ENCODE peak calls at places on chromosomes 7 and 10, in four cellular contexts. K is cardiac muscle cell, W is mammary epithelial cell, A is AG04450. O is an unnamed sample.

GRCh38 chr7:95682913-95683312 is 86.6 kb upstream of the PDK4 start:
- DNase-seq in K (no peak), W (no peak), A (no peak), O (no peak)

GRCh38 chr10:119737827-119738226 is 12.0 kb downstream of the INPP5F start:
- DNase-seq in K (peak), W (peak), A (peak), O (peak)

GRCh38 chr7:152342796-152343195 is 93.0 kb downstream of the KMT2C start:
- DNase-seq in K (no peak), W (no peak), A (no peak), O (no peak)

GRCh38 chr7:41885078-41885477 is 182.2 kb upstream of the INHBA start:
- DNase-seq in K (peak), W (peak), A (no peak), O (no peak)

GRCh38 chr7:92266415-92267241 is 20.9 kb downstream of the ANKIB1 start:
- DNase-seq in K (no peak), W (peak), A (no peak), O (no peak)

GRCh38 chr10:78299861-78300453 is 266.3 kb downstream of the RPS24 start:
- DNase-seq in K (no peak), W (no peak), A (no peak), O (no peak)

GRCh38 chr7:94654764-94655561 is 970 bp downstream of the SGCE start:
- DNase-seq in K (peak), W (peak), A (no peak), O (no peak)

GRCh38 chr7:1289681-1290261 is 57.1 kb downstream of the UNCX start:
- DNase-seq in K (no peak), W (no peak), A (no peak), O (no peak)

GRCh38 chr10:127911218-127911866 is 4.4 kb downstream of the PTPRE start:
- DNase-seq in K (no peak), W (no peak), A (no peak), O (no peak)

GRCh38 chr10:13390604-13391522 is 42.8 kb upstream of the SEPHS1 start:
- DNase-seq in K (peak), W (no peak), A (no peak), O (no peak)

GRCh38 chr7:116997972-116998371 is 44.7 kb downstream of the ST7 start:
- DNase-seq in K (no peak), W (no peak), A (no peak), O (no peak)

GRCh38 chr10:60948871-60949270 is 4.9 kb upstream of the RHOBTB1 start:
- DNase-seq in K (no peak), W (no peak), A (no peak), O (no peak)

GRCh38 chr10:65861249-65861648 is 1064.6 kb upstream of the LRRTM3 start:
- DNase-seq in K (no peak), W (peak), A (no peak), O (no peak)

GRCh38 chr7:1516586-1517251 is 12.5 kb upstream of the INTS1 start:
- DNase-seq in K (no peak), W (no peak), A (no peak), O (no peak)

GRCh38 chr7:103031781-103032180 is 42.8 kb downstream of the FBXL13 start:
- DNase-seq in K (no peak), W (no peak), A (no peak), O (no peak)

GRCh38 chr7:30684351-30684750 is 2.1 kb upstream of the CRHR2 start:
- DNase-seq in K (no peak), W (no peak), A (no peak), O (no peak)

GRCh38 chr10:128438417-128439063 is 312.3 kb upstream of the MKI67 start:
- DNase-seq in K (no peak), W (no peak), A (no peak), O (no peak)

GRCh38 chr7:150738092-150739044 is 1.1 kb downstream of the GIMAP5 start:
- DNase-seq in K (no peak), W (peak), A (no peak), O (no peak)
- H3K4me3 ChIP-seq in K (no peak), W (no peak), A (no peak), O (no peak)

DNA sequence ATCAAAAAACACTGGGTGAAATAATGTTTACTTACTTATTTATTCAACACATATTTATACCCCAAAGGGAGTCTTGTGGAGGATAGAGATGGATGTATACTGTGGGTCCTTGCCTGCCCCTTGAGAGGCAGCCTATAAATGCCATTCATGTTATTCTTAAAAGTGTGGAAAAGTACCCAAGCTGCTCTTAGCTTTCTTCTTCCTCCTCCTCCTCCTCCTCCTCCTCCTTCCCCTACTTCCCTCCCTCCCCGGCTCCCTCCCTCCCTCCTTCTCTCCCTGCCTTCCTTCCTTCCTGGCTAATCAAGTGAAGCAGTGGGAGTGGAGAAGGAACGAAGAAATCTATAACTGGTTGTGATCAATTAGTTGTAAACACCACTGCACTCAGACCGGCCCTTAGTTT is 21.2 kb upstream of the IGF2BP3 start:
- DNase-seq in K (peak), W (no peak), A (no peak), O (no peak)
- H3K4me3 ChIP-seq in K (no peak), W (no peak), A (no peak), O (no peak)

GRCh38 chr7:23530355-23530754 is 1.4 kb downstream of the TRA2A start:
- DNase-seq in K (peak), W (peak), A (no peak), O (no peak)

GRCh38 chr7:23533160-23533559 is 1.4 kb upstream of the TRA2A start:
- DNase-seq in K (no peak), W (no peak), A (no peak), O (no peak)

GRCh38 chr7:23530901-23531793 is 634 bp downstream of the TRA2A start:
- DNase-seq in K (peak), W (peak), A (peak), O (no peak)

GRCh38 chr7:23531794-23532489 is at the start of gene TRA2A:
- DNase-seq in K (peak), W (peak), A (peak), O (peak)

DNA sequence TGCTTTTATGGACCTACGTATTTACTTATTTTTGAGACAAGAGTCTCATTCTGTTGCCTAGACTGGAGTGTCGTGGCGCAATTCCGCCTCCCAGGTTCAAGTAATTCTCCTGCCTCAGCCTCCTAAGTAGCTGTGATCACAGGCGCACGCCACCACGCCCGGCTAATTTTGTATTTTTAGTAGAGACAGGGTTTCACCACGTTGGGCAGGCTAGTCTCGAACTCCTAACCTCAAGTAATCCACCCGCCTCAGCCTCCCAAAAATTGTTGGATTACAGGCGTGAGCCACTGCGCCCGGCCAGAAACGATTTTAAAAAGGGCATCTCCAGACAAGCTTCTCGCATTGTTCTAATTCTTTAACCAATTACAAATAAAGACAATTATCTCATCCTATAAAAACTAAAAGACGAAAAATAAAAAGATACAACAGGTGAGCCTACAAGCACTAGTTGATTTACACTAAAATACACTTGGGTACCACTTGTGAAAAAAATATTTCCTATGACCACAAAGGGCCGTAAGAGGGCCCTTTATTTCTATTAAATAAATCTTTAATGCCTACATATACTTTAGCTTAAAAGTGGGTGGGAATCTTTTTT is 2.4 kb downstream of the TRA2A start:
- DNase-seq in K (no peak), W (no peak), A (no peak), O (no peak)
- H3K4me3 ChIP-seq in K (peak), W (peak), A (peak), O (peak)

GRCh38 chr7:50988465-50988864 is 205.8 kb upstream of the GRB10 start:
- DNase-seq in K (no peak), W (no peak), A (no peak), O (no peak)

GRCh38 chr7:50994753-50995319 is 212.1 kb upstream of the GRB10 start:
- DNase-seq in K (no peak), W (no peak), A (no peak), O (no peak)

DNA sequence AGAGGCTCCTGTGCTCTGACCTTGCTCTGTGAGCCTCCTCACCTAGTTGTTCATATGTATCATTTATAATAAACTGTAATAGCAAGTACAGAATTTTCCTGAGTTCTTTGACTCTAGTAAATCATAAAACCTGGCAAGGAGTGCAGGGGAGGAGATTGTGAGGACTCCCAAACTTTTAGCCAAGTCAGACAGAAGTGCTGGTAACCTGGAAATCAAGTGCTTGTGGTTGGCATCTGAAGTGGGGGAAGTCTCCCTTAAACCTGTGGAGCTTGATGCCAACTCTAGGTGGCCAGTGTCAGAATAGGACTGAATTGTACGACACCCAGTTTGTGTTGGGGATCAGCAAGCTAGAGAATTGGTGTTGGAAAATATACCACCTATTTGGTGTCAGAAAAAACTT is 206.3 kb upstream of the GRB10 start:
- DNase-seq in K (no peak), W (no peak), A (no peak), O (no peak)
- H3K4me3 ChIP-seq in K (no peak), W (no peak), A (no peak), O (no peak)

GRCh38 chr10:71533936-71534335 is 137.2 kb downstream of the CDH23 start:
- DNase-seq in K (no peak), W (no peak), A (no peak), O (no peak)
- H3K4me3 ChIP-seq in K (no peak), W (no peak), A (no peak), O (no peak)

DNA sequence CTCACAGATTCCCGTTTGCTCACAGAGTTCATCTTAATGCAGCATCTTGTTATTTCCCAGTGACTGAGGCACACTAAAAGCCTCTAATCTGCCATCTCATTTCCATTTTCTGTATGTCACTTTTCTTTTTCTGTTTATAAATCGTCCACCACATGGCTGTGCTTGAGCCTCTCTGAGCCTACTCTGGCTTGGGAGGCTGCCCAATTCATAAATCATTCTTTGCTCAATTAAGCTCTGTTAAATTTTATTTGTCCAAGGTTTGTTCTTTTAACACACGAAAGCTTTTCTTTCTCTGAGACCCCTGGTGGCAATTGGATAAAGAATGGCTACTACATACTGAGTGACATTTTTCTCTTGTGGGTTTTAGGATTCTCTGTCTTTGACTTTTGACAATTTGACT is 286.0 kb downstream of the HTR7 start:
- DNase-seq in K (no peak), W (no peak), A (no peak), O (no peak)
- H3K4me3 ChIP-seq in K (no peak), W (no peak), A (no peak), O (no peak)

GRCh38 chr7:132869166-132869861 is 212.6 kb downstream of the CHCHD3 start:
- DNase-seq in K (no peak), W (no peak), A (no peak), O (no peak)
- H3K4me3 ChIP-seq in K (no peak), W (no peak), A (no peak), O (no peak)

O was measured in AG09309.